ENCODE peak calls at places on chromosomes 13 and 19, in seven cellular contexts. N, H, M, D, E, I and C are unnamed samples.

GRCh38 chr13:98478134-98479129 is 98.5 kb downstream of the STK24 start:
- DNase-seq in E (peak), H (no peak), I (peak), D (peak), M (peak), N (no peak), C (no peak)

GRCh38 chr19:47697863-47698609 is 15.2 kb upstream of the EHD2 start:
- DNase-seq in H (peak), M (peak), I (peak), N (peak), D (peak), E (peak), C (peak)

GRCh38 chr19:48616041-48616436 is 1.2 kb upstream of the FAM83E start:
- DNase-seq in M (no peak), I (no peak), H (no peak), D (no peak), E (no peak), N (no peak), C (no peak)

GRCh38 chr19:10552596-10553053 is 8.9 kb downstream of the ATG4D start:
- DNase-seq in H (no peak), N (no peak), D (peak), M (peak), E (peak), I (no peak), C (no peak)

GRCh38 chr19:38270587-38271167 is 6.3 kb downstream of the SPINT2 start:
- DNase-seq in M (no peak), N (no peak), H (no peak), I (no peak), E (no peak), D (peak), C (no peak)

GRCh38 chr13:77907653-77908341 is 10.8 kb downstream of the EDNRB start:
- DNase-seq in M (no peak), H (no peak), E (no peak), N (no peak), I (no peak), D (no peak), C (no peak)

GRCh38 chr13:54637377-54637776 is 1608.8 kb downstream of the OLFM4 start:
- DNase-seq in N (no peak), H (peak), D (no peak), E (no peak), I (no peak), M (peak), C (no peak)

GRCh38 chr13:100454876-100455275 is 133.7 kb downstream of the GGACT start:
- DNase-seq in H (no peak), M (no peak), I (no peak), D (no peak), E (no peak), N (peak), C (no peak)

GRCh38 chr19:13430790-13431582 is 75.3 kb downstream of the CACNA1A start:
- DNase-seq in D (peak), H (peak), I (no peak), M (peak), N (peak), E (peak), C (peak)

GRCh38 chr13:73983109-73983508 is 151.1 kb downstream of the KLF12 start:
- DNase-seq in H (no peak), I (no peak), N (no peak), E (no peak), M (no peak), D (no peak), C (no peak)

DNA sequence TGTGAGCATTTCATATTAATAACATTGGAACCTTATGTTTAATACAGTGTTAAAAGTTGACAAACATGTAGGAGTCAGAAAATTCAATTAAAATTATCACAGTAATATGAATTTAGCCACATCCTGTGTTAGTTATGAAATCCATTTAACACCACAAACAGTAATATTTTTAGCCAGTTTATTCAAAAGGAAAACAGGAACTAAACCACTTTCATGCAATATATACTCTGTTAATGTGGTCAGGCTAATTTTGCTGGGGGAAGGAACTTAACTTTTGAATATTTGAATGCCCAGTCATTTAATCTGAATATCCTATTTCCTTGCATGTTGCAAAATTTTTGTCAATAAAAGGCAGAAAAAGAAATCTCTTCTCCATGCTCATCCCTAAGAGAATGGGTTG is 14.9 kb upstream of the ALOX5AP start:
- DNase-seq in N (no peak), E (no peak), H (no peak), I (peak), M (no peak), D (no peak), C (peak)
- TF ChIP-seq REST in N (no peak), E (no peak), H (no peak), I (no peak), M (no peak), D (no peak), C (no peak)

DNA sequence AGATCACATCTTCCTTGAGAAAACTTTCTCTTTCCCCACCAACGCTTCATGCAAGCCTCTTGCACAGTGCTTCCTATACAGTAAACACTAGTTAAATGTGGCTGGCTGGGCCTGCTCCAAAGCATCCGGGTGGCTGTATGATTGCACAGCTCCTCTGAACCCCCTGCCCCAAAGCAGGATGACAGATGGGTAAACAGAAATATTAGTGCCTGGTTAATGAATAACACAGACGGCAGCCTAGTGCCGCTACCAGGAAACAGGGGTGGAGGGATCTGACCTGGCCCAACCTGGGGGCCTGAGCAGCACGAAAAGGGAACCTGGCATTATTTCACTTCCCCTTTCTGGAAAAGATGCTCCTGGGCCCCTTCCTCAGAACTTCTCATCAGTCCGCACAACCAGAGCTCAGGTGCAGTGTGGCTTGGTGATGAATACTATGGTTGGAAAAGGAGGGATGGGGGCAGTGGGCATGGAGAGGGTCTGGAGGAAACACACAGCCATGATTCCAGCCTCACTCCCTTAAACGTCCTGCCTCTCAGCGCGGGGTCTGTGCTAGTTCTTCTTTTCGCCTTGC is 10.8 kb downstream of the FFAR2 start:
- DNase-seq in M (no peak), H (peak), E (no peak), N (no peak), D (no peak), I (peak), C (peak)
- TF ChIP-seq POLR2AphosphoS5 in M (no peak), H (peak), E (no peak), N (no peak), D (no peak), I (no peak), C (no peak)

GRCh38 chr19:57389194-57389729 is 392 bp upstream of the ZNF548 start:
- DNase-seq in M (peak), D (no peak), N (no peak), E (no peak), I (no peak), H (no peak), C (no peak)

GRCh38 chr19:57395710-57396109 is 6.1 kb downstream of the ZNF548 start:
- DNase-seq in E (no peak), H (no peak), I (no peak), N (no peak), D (no peak), M (no peak), C (no peak)

GRCh38 chr19:57389730-57390598 is at the start of gene ZNF548:
- DNase-seq in D (peak), M (peak), I (peak), E (peak), H (peak), N (peak), C (peak)
- TF ChIP-seq CTCF in D (peak), M (no peak), I (peak), E (peak), H (peak), N (no peak), C (no peak)

DNA sequence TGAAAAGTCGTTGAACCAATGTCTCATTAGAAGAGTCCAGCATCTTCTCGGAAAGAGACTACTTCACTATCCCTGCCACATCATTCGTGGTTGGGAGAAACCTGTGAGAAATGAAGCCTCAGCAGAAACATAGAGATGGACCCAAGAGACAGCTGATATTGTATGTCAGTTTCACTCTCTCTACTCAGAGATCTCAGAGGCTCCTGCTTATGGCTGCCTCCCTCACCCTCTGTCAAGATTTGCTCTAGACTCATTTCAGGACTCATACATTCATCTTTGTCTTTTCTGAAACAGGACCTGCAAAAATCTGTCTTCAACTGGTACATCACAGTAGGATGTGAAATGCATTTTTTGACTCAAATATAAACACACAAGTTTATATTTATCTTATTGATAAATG is 1833.8 kb upstream of the PCDH20 start:
- DNase-seq in D (no peak), E (no peak), M (no peak), N (no peak), H (no peak), I (no peak), C (no peak)
- TF ChIP-seq REST in D (no peak), E (no peak), M (no peak), N (no peak), H (no peak), I (no peak), C (no peak)

GRCh38 chr19:11792942-11793341 is 5.4 kb upstream of the ZNF491 start:
- DNase-seq in I (no peak), N (no peak), D (no peak), H (no peak), E (no peak), M (no peak), C (no peak)

GRCh38 chr19:11797491-11797890 is 832 bp upstream of the ZNF491 start:
- DNase-seq in N (peak), H (peak), M (peak), D (peak), E (peak), I (peak), C (peak)

GRCh38 chr19:11798391-11799296 is at the start of gene ZNF491:
- DNase-seq in E (peak), H (peak), D (peak), N (no peak), M (peak), I (no peak), C (no peak)
- TF ChIP-seq POLR2AphosphoS5 in E (peak), H (peak), D (no peak), N (no peak), M (peak), I (peak), C (no peak)

DNA sequence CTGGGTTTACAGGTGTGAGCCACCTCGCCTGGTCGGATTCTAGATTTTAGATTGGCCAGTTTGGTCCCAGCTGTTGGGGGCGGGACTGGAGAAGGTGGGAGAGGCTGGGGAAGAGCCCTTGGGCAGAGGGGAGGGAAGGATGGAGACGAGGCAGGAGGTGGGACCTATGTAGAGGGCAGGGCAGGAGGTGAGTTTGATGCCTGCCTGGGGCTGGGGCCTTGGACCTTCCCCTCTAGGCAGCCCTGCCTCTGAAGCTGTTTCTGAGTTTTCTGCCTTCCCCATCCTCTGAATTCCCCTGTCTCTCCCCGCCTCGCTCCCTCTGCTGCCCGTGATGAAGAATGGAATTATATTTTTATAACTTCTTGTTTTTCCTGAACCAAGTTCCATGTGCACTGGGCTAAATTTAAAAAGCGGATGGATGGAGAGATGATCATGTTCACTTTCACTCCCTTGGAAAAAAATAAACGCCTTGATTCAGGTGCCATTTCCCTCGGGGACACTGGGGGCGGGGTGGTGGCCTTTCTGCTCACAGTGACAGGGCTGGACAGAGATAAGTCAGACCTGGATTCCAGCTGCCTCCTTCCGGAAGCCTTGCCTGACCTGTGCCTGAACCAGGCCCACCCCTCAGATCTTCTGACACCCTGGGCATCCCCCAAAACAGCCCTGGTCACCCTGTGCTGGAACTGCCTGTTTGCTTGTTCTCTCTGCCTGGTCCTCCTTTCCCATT is 16.5 kb upstream of the TNFAIP8L1 start:
- DNase-seq in N (no peak), E (peak), I (no peak), D (peak), H (peak), M (peak), C (no peak)
- TF ChIP-seq CTCF in N (peak), E (peak), I (no peak), D (peak), H (peak), M (peak), C (no peak)